ENCODE peak calls at places on chromosomes 11 and 22, in nine cellular contexts. B, A, Z, C, W, R, V, P and S are unnamed samples.

GRCh38 chr11:120137611-120138521 is at the start of gene TRIM29:
- DNase-seq in B (peak; percentile 35), A (no peak), Z (no peak), C (no peak), W (no peak), R (no peak), V (peak; percentile 71), P (no peak), S (no peak)

GRCh38 chr22:43302462-43303109 is 40.6 kb downstream of the SCUBE1 start:
- DNase-seq in B (no peak), A (no peak), Z (no peak), C (peak; percentile 57), W (no peak), R (no peak), V (no peak), P (no peak), S (no peak)

GRCh38 chr11:9580894-9581293 is 7.4 kb downstream of the WEE1 start:
- DNase-seq in B (no peak), A (no peak), Z (no peak), C (no peak), W (no peak), R (no peak), V (no peak), P (no peak), S (no peak)

GRCh38 chr22:38674888-38675287 is 6.9 kb upstream of the TOMM22 start:
- DNase-seq in B (no peak), A (no peak), Z (no peak), C (no peak), W (no peak), R (no peak), V (no peak), P (peak; percentile 56), S (no peak)

GRCh38 chr11:107777094-107777493 is 65.2 kb upstream of the SLN start:
- DNase-seq in B (no peak), A (no peak), Z (no peak), C (no peak), W (no peak), R (no peak), V (no peak), P (no peak), S (no peak)

GRCh38 chr11:123211134-123211879 is 16.3 kb upstream of the CLMP start:
- DNase-seq in B (no peak), A (no peak), Z (no peak), C (no peak), W (no peak), R (no peak), V (no peak), P (no peak), S (no peak)

GRCh38 chr22:21937041-21937820 is 15.4 kb downstream of the PPM1F start:
- DNase-seq in B (peak; percentile 39), A (no peak), Z (no peak), C (no peak), W (no peak), R (no peak), V (no peak), P (peak; percentile 72), S (no peak)

GRCh38 chr22:23762866-23763578 is at the start of gene C22orf15:
- DNase-seq in B (no peak), A (no peak), Z (no peak), C (no peak), W (no peak), R (no peak), V (no peak), P (no peak), S (no peak)

GRCh38 chr11:35539781-35540281 is 14.4 kb upstream of the PAMR1 start:
- DNase-seq in B (no peak), A (no peak), Z (no peak), C (no peak), W (no peak), R (no peak), V (no peak), P (no peak), S (no peak)

GRCh38 chr11:129192150-129192549 is at the start of gene ARHGAP32:
- DNase-seq in B (peak; percentile 42), A (no peak), Z (no peak), C (no peak), W (no peak), R (no peak), V (peak; percentile 27), P (no peak), S (no peak)

GRCh38 chr11:91664521-91664920 is 560.1 kb upstream of the FAT3 start:
- DNase-seq in B (no peak), A (no peak), Z (no peak), C (no peak), W (no peak), R (no peak), V (peak; percentile 19), P (no peak), S (no peak)

GRCh38 chr22:20664594-20664959 is 109.3 kb upstream of the SERPIND1 start:
- DNase-seq in B (no peak), A (no peak), Z (no peak), C (no peak), W (no peak), R (no peak), V (no peak), P (no peak), S (no peak)

GRCh38 chr11:12162652-12163051 is 52.3 kb downstream of the MICAL2 start:
- DNase-seq in B (no peak), A (no peak), Z (no peak), C (no peak), W (no peak), R (no peak), V (no peak), P (no peak), S (no peak)

GRCh38 chr22:49964493-49965290 is 4.1 kb downstream of the PIM3 start:
- DNase-seq in B (no peak), A (no peak), Z (no peak), C (peak; percentile 74), W (no peak), R (no peak), V (no peak), P (no peak), S (no peak)

GRCh38 chr22:42289671-42290269 is 19.3 kb upstream of the TCF20 start:
- DNase-seq in B (no peak), A (no peak), Z (no peak), C (peak; percentile 66), W (peak; percentile 54), R (no peak), V (no peak), P (peak; percentile 34), S (no peak)